ENCODE peak calls at places on chromosomes 13 and 19, in five cellular contexts. Y is H9, S is neuronal stem cell, K is mesendoderm, C is IMR-90. O is an unnamed sample.

GRCh38 chr13:46617885-46618284 is 64.9 kb downstream of the LRCH1 start:
- DNase-seq in C (no peak), K (no peak), Y (no peak), S (no peak), O (no peak)

GRCh38 chr19:17946965-17947784 is 14.4 kb downstream of the CCDC124 start:
- DNase-seq in S (no peak), K (peak; percentile 23), C (no peak), Y (peak; percentile 29), O (no peak)

GRCh38 chr19:11456659-11457058 is 21.2 kb downstream of the PRKCSH start:
- DNase-seq in C (no peak), Y (no peak), K (no peak), S (no peak), O (no peak)

GRCh38 chr13:80235131-80235530 is 105.8 kb downstream of the SPRY2 start:
- DNase-seq in K (no peak), S (no peak), Y (no peak), C (no peak), O (no peak)

GRCh38 chr13:113992276-113993005 is 18.6 kb upstream of the C13orf46 start:
- DNase-seq in S (no peak), K (no peak), Y (no peak), C (no peak), O (no peak)

GRCh38 chr19:38721977-38722773 is 22.1 kb downstream of the CAPN12 start:
- DNase-seq in K (no peak), C (no peak), S (peak; percentile 46), Y (no peak), O (no peak)

GRCh38 chr13:99733346-99733745 is 232.1 kb downstream of the TM9SF2 start:
- DNase-seq in S (no peak), K (no peak), C (no peak), Y (no peak), O (no peak)

GRCh38 chr13:95355491-95355890 is 54.2 kb upstream of the ABCC4 start:
- DNase-seq in Y (no peak), S (no peak), C (peak; percentile 78), K (no peak), O (no peak)

GRCh38 chr13:24777171-24777570 is 13.2 kb downstream of the RNF17 start:
- DNase-seq in S (no peak), C (no peak), Y (no peak), K (no peak), O (no peak)

GRCh38 chr13:43196171-43196611 is 172.8 kb downstream of the DNAJC15 start:
- DNase-seq in S (no peak), Y (no peak), C (peak; percentile 8), K (no peak), O (no peak)

GRCh38 chr13:22740264-22740663 is 440.5 kb upstream of the SGCG start:
- DNase-seq in K (peak; percentile 43), Y (no peak), S (peak; percentile 5), C (no peak), O (no peak)

GRCh38 chr13:52195052-52195837 is 35.8 kb upstream of the NEK3 start:
- DNase-seq in C (peak; percentile 50), K (peak; percentile 76), Y (peak; percentile 92), S (no peak), O (peak; percentile 60)

GRCh38 chr13:30110301-30111070 is 196.9 kb downstream of the KATNAL1 start:
- DNase-seq in Y (no peak), S (no peak), C (no peak), K (no peak), O (no peak)

GRCh38 chr13:95604534-95604915 is 40.0 kb downstream of the DZIP1 start:
- DNase-seq in Y (no peak), C (peak; percentile 18), S (no peak), K (no peak), O (no peak)

GRCh38 chr19:16297575-16298178 is 26.9 kb upstream of the KLF2 start:
- DNase-seq in C (no peak), K (no peak), S (no peak), Y (no peak), O (no peak)

GRCh38 chr19:49150106-49150943 is 4.9 kb downstream of the HRC start:
- DNase-seq in Y (peak; percentile 89), C (peak; percentile 65), S (peak; percentile 90), K (peak; percentile 92), O (peak; percentile 91)

GRCh38 chr13:111178417-111178816 is 63.3 kb downstream of the ARHGEF7 start:
- DNase-seq in Y (no peak), S (no peak), C (no peak), K (no peak), O (no peak)

GRCh38 chr13:49298903-49299605 is 51.3 kb downstream of the CDADC1 start:
- DNase-seq in S (no peak), K (peak; percentile 46), C (no peak), Y (no peak), O (no peak)

GRCh38 chr13:98285317-98285716 is 108.2 kb upstream of the RNF113B start:
- DNase-seq in S (no peak), K (peak; percentile 82), C (peak; percentile 49), Y (no peak), O (no peak)

GRCh38 chr13:74301200-74302063 is 167.2 kb upstream of the KLF12 start:
- DNase-seq in Y (no peak), S (no peak), K (peak; percentile 18), C (peak; percentile 24), O (no peak)

GRCh38 chr13:23467048-23467931 is 33.8 kb upstream of the SACS start:
- DNase-seq in K (no peak), C (peak; percentile 43), Y (no peak), S (no peak), O (no peak)

GRCh38 chr19:37492213-37492612 is 14.5 kb upstream of the ZNF793 start:
- DNase-seq in S (no peak), C (no peak), K (no peak), Y (no peak), O (no peak)

GRCh38 chr13:82961757-82962156 is 920.5 kb downstream of the SLITRK1 start:
- DNase-seq in Y (no peak), S (no peak), K (no peak), C (no peak), O (no peak)

GRCh38 chr19:13053238-13053637 is 49.4 kb downstream of the LYL1 start:
- DNase-seq in S (no peak), Y (no peak), K (no peak), C (no peak), O (no peak)

GRCh38 chr19:13055213-13056051 is 47.2 kb downstream of the LYL1 start:
- DNase-seq in S (no peak), Y (peak; percentile 67), C (peak; percentile 89), K (peak; percentile 76), O (no peak)

GRCh38 chr19:13054605-13055212 is 47.9 kb downstream of the LYL1 start:
- DNase-seq in C (no peak), S (no peak), Y (no peak), K (no peak), O (no peak)

GRCh38 chr19:13052447-13053232 is 50.0 kb downstream of the LYL1 start:
- DNase-seq in C (no peak), K (no peak), S (no peak), Y (no peak), O (no peak)

GRCh38 chr19:13053761-13054604 is 48.7 kb downstream of the LYL1 start:
- DNase-seq in S (peak; percentile 69), Y (no peak), C (peak; percentile 96), K (peak; percentile 81), O (no peak)
- H2BK15ac ChIP-seq in S (peak overlapping the region; percentile 92), Y (no peak overlapping the region), C (peak overlapping the region; percentile 99), K (no peak overlapping the region), O (peak overlapping the region; percentile 92)

GRCh38 chr13:50403311-50403710 is 388.1 kb downstream of the KCNRG start:
- DNase-seq in C (peak; percentile 53), S (no peak), Y (no peak), K (no peak), O (no peak)
- H2BK15ac ChIP-seq in C (no peak overlapping the region), S (no peak overlapping the region), Y (no peak overlapping the region), K (no peak overlapping the region), O (no peak overlapping the region)

DNA sequence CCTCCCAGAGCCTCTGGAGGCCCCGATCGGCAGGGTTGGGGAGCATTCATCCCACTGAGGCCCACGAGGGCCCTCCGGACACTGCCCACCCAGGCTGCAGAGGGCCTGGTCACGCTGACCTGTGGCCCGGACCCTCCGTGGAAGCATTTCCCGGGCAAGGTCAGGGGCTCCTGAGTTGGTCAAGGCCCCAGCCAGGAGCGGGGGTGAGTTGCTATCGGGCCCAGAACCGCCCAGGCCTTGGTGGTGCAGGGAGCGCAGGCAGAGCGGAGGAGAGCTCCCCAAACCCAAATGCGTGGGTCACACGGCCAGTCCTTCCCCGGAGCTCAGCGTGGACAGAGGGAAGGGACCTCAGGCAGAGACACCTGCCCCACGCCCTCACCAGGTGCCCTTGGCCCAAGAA is 25.7 kb downstream of the GPX4 start:
- DNase-seq in Y (no peak), S (no peak), K (no peak), C (no peak), O (no peak)
- H2BK15ac ChIP-seq in Y (no peak overlapping the region), S (no peak overlapping the region), K (no peak overlapping the region), C (no peak overlapping the region), O (no peak overlapping the region)

GRCh38 chr19:1139126-1139525 is 34.9 kb downstream of the SBNO2 start:
- DNase-seq in S (no peak), Y (no peak), C (no peak), K (no peak), O (no peak)
- H2BK15ac ChIP-seq in S (no peak overlapping the region), Y (no peak overlapping the region), C (no peak overlapping the region), K (no peak overlapping the region), O (no peak overlapping the region)

GRCh38 chr13:32413284-32413683 is 14.6 kb downstream of the N4BP2L1 start:
- DNase-seq in K (no peak), C (no peak), S (no peak), Y (no peak), O (no peak)

GRCh38 chr13:32419862-32420261 is 8.1 kb downstream of the N4BP2L1 start:
- DNase-seq in K (no peak), S (no peak), C (no peak), Y (no peak), O (no peak)

GRCh38 chr13:32414580-32414979 is 13.3 kb downstream of the N4BP2L1 start:
- DNase-seq in K (no peak), Y (no peak), C (no peak), S (no peak), O (no peak)

GRCh38 chr13:32417995-32418394 is 9.9 kb downstream of the N4BP2L1 start:
- DNase-seq in S (no peak), Y (no peak), K (peak; percentile 7), C (no peak), O (no peak)

DNA sequence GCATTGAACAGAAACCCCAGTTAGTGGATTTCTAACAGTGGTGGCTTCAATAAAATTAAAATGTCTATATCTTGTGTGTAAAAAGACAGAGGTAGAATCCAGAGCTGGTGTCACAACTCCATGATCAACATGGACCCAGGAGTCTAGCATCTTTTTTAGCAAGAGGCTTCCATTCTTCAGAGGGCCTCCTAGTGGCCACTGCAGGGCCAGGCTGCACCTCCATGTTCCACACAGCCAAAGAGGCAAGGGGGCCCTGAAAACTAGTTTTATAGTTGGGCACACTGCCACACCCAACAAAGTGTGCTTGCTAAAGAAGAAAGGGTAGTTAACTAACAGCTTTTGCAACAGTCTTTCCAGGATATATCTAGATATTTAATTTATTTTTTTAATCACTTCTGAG is 12.9 kb downstream of the N4BP2L1 start:
- DNase-seq in S (no peak), C (no peak), Y (peak; percentile 65), K (peak; percentile 62), O (no peak)
- H2BK15ac ChIP-seq in S (no peak overlapping the region), C (no peak overlapping the region), Y (no peak overlapping the region), K (no peak overlapping the region), O (no peak overlapping the region)

O was measured in H1.